ENCODE peak calls at places on chromosome 9, in seven cellular contexts. K is astrocyte of the spinal cord, S is tibial artery, G is BJ, L is HFFc6, C is BE2C, R is cardiac fibroblast. D is an unnamed sample.

GRCh38 chr9:104313396-104314110 is 190.5 kb upstream of the OR13F1 start:
- DNase-seq in K (no peak), S (no peak), G (no peak), L (no peak), C (no peak), R (no peak), D (no peak)

GRCh38 chr9:83920469-83920941 is 727 bp downstream of the KIF27 start:
- DNase-seq in K (peak), S (no peak), G (no peak), L (no peak), C (no peak), R (peak), D (no peak)

GRCh38 chr9:73024601-73025034 is 71.8 kb upstream of the ALDH1A1 start:
- DNase-seq in K (no peak), S (no peak), G (no peak), L (no peak), C (no peak), R (no peak), D (no peak)

GRCh38 chr9:35771079-35771441 is 17.0 kb upstream of the MSMP start:
- DNase-seq in K (no peak), S (peak), G (no peak), L (no peak), C (no peak), R (no peak), D (no peak)

GRCh38 chr9:101443358-101443757 is 7.8 kb upstream of the ALDOB start:
- DNase-seq in K (no peak), S (no peak), G (no peak), L (no peak), C (no peak), R (no peak), D (no peak)

GRCh38 chr9:87891754-87892153 is 9.1 kb downstream of the SPATA31E1 start:
- DNase-seq in K (no peak), S (no peak), G (no peak), L (no peak), C (no peak), R (peak), D (no peak)

GRCh38 chr9:5509573-5509972 is 758 bp upstream of the PDCD1LG2 start:
- DNase-seq in K (peak), S (no peak), G (peak), L (peak), C (no peak), R (peak), D (no peak)

GRCh38 chr9:17134843-17135577 is at the start of gene CNTLN:
- DNase-seq in K (peak), S (peak), G (peak), L (peak), C (peak), R (peak), D (peak)

GRCh38 chr9:127263664-127264063 is 910 bp upstream of the GARNL3 start:
- DNase-seq in K (no peak), S (no peak), G (no peak), L (no peak), C (peak), R (peak), D (no peak)

GRCh38 chr9:115109486-115109885 is 8.5 kb downstream of the TNC start:
- DNase-seq in K (peak), S (no peak), G (no peak), L (peak), C (no peak), R (peak), D (no peak)

GRCh38 chr9:98536542-98537173 is 172.1 kb downstream of the GABBR2 start:
- DNase-seq in K (no peak), S (no peak), G (no peak), L (no peak), C (peak), R (no peak), D (no peak)

GRCh38 chr9:37508135-37508833 is 22.5 kb downstream of the POLR1E start:
- DNase-seq in K (no peak), S (no peak), G (no peak), L (no peak), C (no peak), R (peak), D (no peak)

GRCh38 chr9:135490980-135491444 is 9.5 kb upstream of the MRPS2 start:
- DNase-seq in K (no peak), S (peak), G (no peak), L (no peak), C (no peak), R (no peak), D (no peak)

GRCh38 chr9:38651400-38652042 is 31.1 kb upstream of the ANKRD18A start:
- DNase-seq in K (no peak), S (no peak), G (no peak), L (no peak), C (no peak), R (no peak), D (no peak)

GRCh38 chr9:69513291-69513690 is 158.9 kb downstream of the APBA1 start:
- DNase-seq in K (no peak), S (no peak), G (no peak), L (no peak), C (no peak), R (no peak), D (no peak)

GRCh38 chr9:123318961-123319421 is 37.0 kb upstream of the CRB2 start:
- DNase-seq in K (no peak), S (no peak), G (no peak), L (no peak), C (no peak), R (peak), D (no peak)

GRCh38 chr9:78127271-78128225 is 95.9 kb upstream of the GNAQ start:
- DNase-seq in K (no peak), S (no peak), G (no peak), L (no peak), C (no peak), R (no peak), D (no peak)

GRCh38 chr9:35448511-35448910 is 41.4 kb upstream of the RUSC2 start:
- DNase-seq in K (peak), S (no peak), G (no peak), L (no peak), C (no peak), R (peak), D (no peak)

GRCh38 chr9:19998153-19998552 is 209.3 kb upstream of the SLC24A2 start:
- DNase-seq in K (no peak), S (no peak), G (no peak), L (peak), C (no peak), R (peak), D (no peak)

GRCh38 chr9:123353984-123354591 is 1.9 kb upstream of the CRB2 start:
- DNase-seq in K (peak), S (no peak), G (no peak), L (peak), C (peak), R (peak), D (peak)

GRCh38 chr9:87324613-87325194 is 173.0 kb upstream of the DAPK1 start:
- DNase-seq in K (peak), S (no peak), G (no peak), L (peak), C (no peak), R (peak), D (no peak)

GRCh38 chr9:107336718-107337360 is 53.8 kb downstream of the RAD23B start:
- DNase-seq in K (peak), S (no peak), G (no peak), L (peak), C (no peak), R (peak), D (no peak)

GRCh38 chr9:18366184-18366583 is 107.8 kb upstream of the ADAMTSL1 start:
- DNase-seq in K (no peak), S (no peak), G (no peak), L (no peak), C (no peak), R (no peak), D (no peak)

GRCh38 chr9:122143296-122143695 is 16.3 kb downstream of the NDUFA8 start:
- DNase-seq in K (no peak), S (no peak), G (no peak), L (no peak), C (no peak), R (no peak), D (no peak)
- TF ChIP-seq CTCF in K (no peak), S (no peak), G (no peak), L (no peak), C (no peak), R (no peak), D (no peak)

GRCh38 chr9:32384364-32385134 is at the start of gene ACO1:
- DNase-seq in K (peak), S (peak), G (no peak), L (peak), C (peak), R (peak), D (peak)
- TF ChIP-seq CTCF in K (peak), S (no peak), G (peak), L (no peak), C (no peak), R (no peak), D (no peak)

GRCh38 chr9:132239999-132240859 is 78.4 kb downstream of the NTNG2 start:
- DNase-seq in K (no peak), S (peak), G (no peak), L (no peak), C (peak), R (no peak), D (no peak)
- TF ChIP-seq CTCF in K (no peak), S (no peak), G (no peak), L (no peak), C (no peak), R (no peak), D (no peak)

DNA sequence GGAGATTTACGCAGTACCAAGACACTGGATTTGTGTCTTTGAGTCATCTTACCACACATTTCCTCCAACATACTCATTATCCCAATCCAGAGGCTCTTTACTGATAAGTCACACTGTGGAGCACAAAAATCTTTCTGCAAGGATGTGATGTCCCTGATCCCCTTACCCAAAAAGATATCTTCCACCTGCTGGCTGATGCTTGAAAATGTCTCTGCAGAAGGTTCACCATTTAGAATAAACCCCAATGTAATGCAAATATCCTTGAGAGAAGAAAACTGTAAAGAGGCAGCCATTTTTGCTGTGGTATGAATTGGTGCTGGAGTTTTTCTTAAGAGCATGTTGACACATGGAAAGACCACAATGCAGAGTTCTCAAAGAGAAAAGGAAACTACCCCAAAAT is 65.7 kb upstream of the RORB start:
- DNase-seq in K (no peak), S (no peak), G (no peak), L (no peak), C (no peak), R (no peak), D (no peak)
- TF ChIP-seq CTCF in K (no peak), S (no peak), G (no peak), L (no peak), C (no peak), R (no peak), D (no peak)

GRCh38 chr9:105535920-105536668 is 21.8 kb upstream of the FKTN start:
- DNase-seq in K (no peak), S (no peak), G (no peak), L (no peak), C (no peak), R (no peak), D (no peak)

GRCh38 chr9:105541838-105542237 is 16.1 kb upstream of the FKTN start:
- DNase-seq in K (no peak), S (no peak), G (no peak), L (no peak), C (no peak), R (no peak), D (no peak)

GRCh38 chr9:105539452-105539851 is 18.5 kb upstream of the FKTN start:
- DNase-seq in K (no peak), S (no peak), G (no peak), L (no peak), C (no peak), R (no peak), D (no peak)
- TF ChIP-seq CTCF in K (no peak), S (no peak), G (no peak), L (peak), C (peak), R (no peak), D (no peak)

GRCh38 chr9:130905902-130906726 is 9.5 kb upstream of the QRFP start:
- DNase-seq in K (no peak), S (no peak), G (no peak), L (no peak), C (no peak), R (no peak), D (no peak)
- TF ChIP-seq CTCF in K (no peak), S (no peak), G (no peak), L (no peak), C (no peak), R (no peak), D (no peak)